ENCODE peak calls at places on chromosomes 16 and 17, in five cellular contexts. W is mesendoderm, T is mesothelial cell of epicardium, F is activated T-cell treated with anti-CD3 and anti-CD28 coated beads for 4 hours, B is EL. R is an unnamed sample.

GRCh38 chr17:75565066-75565465 is 22.5 kb upstream of the MYO15B start:
- DNase-seq in W (no peak), T (no peak), F (no peak), B (peak), R (no peak)

GRCh38 chr17:75840779-75841123 is 3.5 kb downstream of the UNC13D start:
- DNase-seq in W (no peak), T (no peak), F (no peak), B (no peak), R (no peak)

GRCh38 chr16:74761665-74762064 is 13.0 kb downstream of the FA2H start:
- DNase-seq in W (no peak), T (no peak), F (no peak), B (no peak), R (no peak)

GRCh38 chr17:51734462-51734861 is 424.1 kb downstream of the CA10 start:
- DNase-seq in W (peak), T (no peak), F (no peak), B (no peak), R (no peak)

GRCh38 chr16:82699711-82700495 is 73.1 kb downstream of the CDH13 start:
- DNase-seq in W (peak), T (no peak), F (no peak), B (peak), R (no peak)

GRCh38 chr17:56675876-56676660 is 82.6 kb downstream of the NOG start:
- DNase-seq in W (no peak), T (no peak), F (no peak), B (no peak), R (no peak)

GRCh38 chr17:74480290-74480689 is 13.9 kb downstream of the CD300A start:
- DNase-seq in W (no peak), T (no peak), F (no peak), B (no peak), R (no peak)

GRCh38 chr17:3935140-3935542 is 18.9 kb upstream of the P2RX1 start:
- DNase-seq in W (peak), T (no peak), F (no peak), B (peak), R (no peak)

GRCh38 chr16:73713817-73714495 is 582.7 kb upstream of the PSMD7 start:
- DNase-seq in W (peak), T (no peak), F (no peak), B (peak), R (peak)

GRCh38 chr16:21952040-21952792 is 945 bp upstream of the UQCRC2 start:
- DNase-seq in W (peak), T (peak), F (peak), B (peak), R (no peak)

GRCh38 chr16:86011532-86011931 is 112.6 kb downstream of the IRF8 start:
- DNase-seq in W (no peak), T (no peak), F (no peak), B (no peak), R (no peak)

GRCh38 chr16:89761304-89761922 is 40.1 kb downstream of the ZNF276 start:
- DNase-seq in W (no peak), T (no peak), F (no peak), B (no peak), R (no peak)

GRCh38 chr16:78402797-78403196 is 303.3 kb downstream of the WWOX start:
- DNase-seq in W (no peak), T (no peak), F (no peak), B (no peak), R (no peak)

GRCh38 chr16:15777533-15778203 is 79.2 kb downstream of the MYH11 start:
- DNase-seq in W (peak), T (no peak), F (no peak), B (peak), R (no peak)

GRCh38 chr17:44222112-44222869 is 2.8 kb upstream of the UBTF start:
- DNase-seq in W (peak), T (no peak), F (no peak), B (peak), R (peak)

GRCh38 chr17:64004903-64005733 is 7.0 kb downstream of the PRR29 start:
- DNase-seq in W (no peak), T (no peak), F (no peak), B (no peak), R (no peak)

GRCh38 chr16:48997081-48997615 is 284.5 kb downstream of the CBLN1 start:
- DNase-seq in W (no peak), T (no peak), F (no peak), B (no peak), R (no peak)

R was measured in esophagus muscularis mucosa.